ENCODE peak calls at places on chromosomes 7 and 10, in nine cellular contexts. One of them, this sample, is unnamed.

GRCh38 chr7:66315192-66315591 is 110.1 kb downstream of the TPST1 start:
- DNase-seq in GM12865: no peak
- DNase-seq in ureter: no peak
- DNase-seq in HFFc6: no peak
- DNase-seq in tibial artery: no peak
- DNase-seq in activated CD4-positive, alpha-beta T cell treated with anti-CD3 and anti-CD28 coated beads, Interleukin-2, amount 50 U/mL, for 1 hour: no peak
- DNase-seq in colonic mucosa: no peak
- DNase-seq in B cell: no peak
- DNase-seq in aorta: no peak
- DNase-seq in this sample: no peak

GRCh38 chr7:51621956-51622355 is 305.3 kb upstream of the COBL start:
- DNase-seq in activated CD4-positive, alpha-beta T cell treated with anti-CD3 and anti-CD28 coated beads, Interleukin-2, amount 50 U/mL, for 1 hour: no peak
- DNase-seq in tibial artery: no peak
- DNase-seq in HFFc6: no peak
- DNase-seq in B cell: no peak
- DNase-seq in colonic mucosa: no peak
- DNase-seq in aorta: no peak
- DNase-seq in GM12865: no peak
- DNase-seq in ureter: no peak
- DNase-seq in this sample: no peak

GRCh38 chr10:47255866-47256265 is 44.1 kb upstream of the GDF10 start:
- DNase-seq in ureter: no peak
- DNase-seq in HFFc6: no peak
- DNase-seq in colonic mucosa: no peak
- DNase-seq in tibial artery: no peak
- DNase-seq in B cell: no peak
- DNase-seq in GM12865: no peak
- DNase-seq in aorta: no peak
- DNase-seq in activated CD4-positive, alpha-beta T cell treated with anti-CD3 and anti-CD28 coated beads, Interleukin-2, amount 50 U/mL, for 1 hour: no peak
- DNase-seq in this sample: no peak

GRCh38 chr7:111953611-111954010 is 252.6 kb downstream of the DOCK4 start:
- DNase-seq in tibial artery: no peak
- DNase-seq in colonic mucosa: no peak
- DNase-seq in HFFc6: peak
- DNase-seq in B cell: no peak
- DNase-seq in ureter: no peak
- DNase-seq in GM12865: peak
- DNase-seq in activated CD4-positive, alpha-beta T cell treated with anti-CD3 and anti-CD28 coated beads, Interleukin-2, amount 50 U/mL, for 1 hour: no peak
- DNase-seq in aorta: no peak
- DNase-seq in this sample: no peak

GRCh38 chr7:139189357-139189756 is 41.7 kb upstream of the UBN2 start:
- DNase-seq in GM12865: no peak
- DNase-seq in tibial artery: no peak
- DNase-seq in aorta: no peak
- DNase-seq in B cell: no peak
- DNase-seq in activated CD4-positive, alpha-beta T cell treated with anti-CD3 and anti-CD28 coated beads, Interleukin-2, amount 50 U/mL, for 1 hour: no peak
- DNase-seq in colonic mucosa: no peak
- DNase-seq in HFFc6: no peak
- DNase-seq in ureter: no peak
- DNase-seq in this sample: no peak

GRCh38 chr10:94279835-94280709 is 82.7 kb downstream of the NOC3L start:
- DNase-seq in GM12865: peak
- DNase-seq in B cell: peak
- DNase-seq in tibial artery: no peak
- DNase-seq in HFFc6: peak
- DNase-seq in ureter: peak
- DNase-seq in colonic mucosa: peak
- DNase-seq in activated CD4-positive, alpha-beta T cell treated with anti-CD3 and anti-CD28 coated beads, Interleukin-2, amount 50 U/mL, for 1 hour: peak
- DNase-seq in aorta: peak
- DNase-seq in this sample: no peak

GRCh38 chr7:69605070-69605469 is 6.8 kb downstream of the AUTS2 start:
- DNase-seq in GM12865: no peak
- DNase-seq in ureter: no peak
- DNase-seq in activated CD4-positive, alpha-beta T cell treated with anti-CD3 and anti-CD28 coated beads, Interleukin-2, amount 50 U/mL, for 1 hour: no peak
- DNase-seq in aorta: no peak
- DNase-seq in tibial artery: no peak
- DNase-seq in colonic mucosa: no peak
- DNase-seq in HFFc6: no peak
- DNase-seq in B cell: no peak
- DNase-seq in this sample: no peak

GRCh38 chr10:26781797-26782196 is 79.0 kb downstream of the ABI1 start:
- DNase-seq in tibial artery: no peak
- DNase-seq in HFFc6: peak
- DNase-seq in colonic mucosa: no peak
- DNase-seq in B cell: no peak
- DNase-seq in activated CD4-positive, alpha-beta T cell treated with anti-CD3 and anti-CD28 coated beads, Interleukin-2, amount 50 U/mL, for 1 hour: no peak
- DNase-seq in ureter: no peak
- DNase-seq in GM12865: no peak
- DNase-seq in aorta: no peak
- DNase-seq in this sample: no peak

GRCh38 chr10:5818894-5819293 is 5.7 kb upstream of the GDI2 start:
- DNase-seq in HFFc6: no peak
- DNase-seq in GM12865: peak
- DNase-seq in tibial artery: no peak
- DNase-seq in ureter: no peak
- DNase-seq in aorta: peak
- DNase-seq in B cell: peak
- DNase-seq in activated CD4-positive, alpha-beta T cell treated with anti-CD3 and anti-CD28 coated beads, Interleukin-2, amount 50 U/mL, for 1 hour: no peak
- DNase-seq in colonic mucosa: no peak
- DNase-seq in this sample: no peak

GRCh38 chr10:14801693-14802092 is 27.0 kb upstream of the FAM107B start:
- DNase-seq in B cell: no peak
- DNase-seq in aorta: no peak
- DNase-seq in colonic mucosa: no peak
- DNase-seq in GM12865: no peak
- DNase-seq in activated CD4-positive, alpha-beta T cell treated with anti-CD3 and anti-CD28 coated beads, Interleukin-2, amount 50 U/mL, for 1 hour: no peak
- DNase-seq in HFFc6: no peak
- DNase-seq in tibial artery: no peak
- DNase-seq in ureter: no peak
- DNase-seq in this sample: no peak

GRCh38 chr7:98617051-98617959 is at the start of gene NPTX2:
- DNase-seq in B cell: no peak
- DNase-seq in ureter: no peak
- DNase-seq in colonic mucosa: peak
- DNase-seq in HFFc6: no peak
- DNase-seq in aorta: peak
- DNase-seq in activated CD4-positive, alpha-beta T cell treated with anti-CD3 and anti-CD28 coated beads, Interleukin-2, amount 50 U/mL, for 1 hour: no peak
- DNase-seq in tibial artery: peak
- DNase-seq in GM12865: no peak
- DNase-seq in this sample: no peak

GRCh38 chr10:133308431-133309110 is at the start of the genes TUBGCP2 and ZNF511:
- DNase-seq in B cell: peak
- DNase-seq in HFFc6: peak
- DNase-seq in aorta: peak
- DNase-seq in GM12865: peak
- DNase-seq in activated CD4-positive, alpha-beta T cell treated with anti-CD3 and anti-CD28 coated beads, Interleukin-2, amount 50 U/mL, for 1 hour: peak
- DNase-seq in colonic mucosa: peak
- DNase-seq in ureter: peak
- DNase-seq in tibial artery: peak
- DNase-seq in this sample: peak

GRCh38 chr7:15628876-15629275 is 57.6 kb downstream of the MEOX2 start:
- DNase-seq in tibial artery: no peak
- DNase-seq in B cell: no peak
- DNase-seq in aorta: no peak
- DNase-seq in colonic mucosa: no peak
- DNase-seq in GM12865: no peak
- DNase-seq in ureter: no peak
- DNase-seq in activated CD4-positive, alpha-beta T cell treated with anti-CD3 and anti-CD28 coated beads, Interleukin-2, amount 50 U/mL, for 1 hour: no peak
- DNase-seq in HFFc6: no peak
- DNase-seq in this sample: no peak

GRCh38 chr10:13712799-13713581 is 126.2 kb downstream of the PRPF18 start:
- DNase-seq in activated CD4-positive, alpha-beta T cell treated with anti-CD3 and anti-CD28 coated beads, Interleukin-2, amount 50 U/mL, for 1 hour: no peak
- DNase-seq in tibial artery: peak
- DNase-seq in ureter: peak
- DNase-seq in HFFc6: peak
- DNase-seq in aorta: peak
- DNase-seq in colonic mucosa: peak
- DNase-seq in GM12865: peak
- DNase-seq in B cell: peak
- DNase-seq in this sample: peak

GRCh38 chr7:131355917-131356777 is 28.5 kb downstream of the MKLN1 start:
- DNase-seq in HFFc6: no peak
- DNase-seq in ureter: no peak
- DNase-seq in GM12865: no peak
- DNase-seq in activated CD4-positive, alpha-beta T cell treated with anti-CD3 and anti-CD28 coated beads, Interleukin-2, amount 50 U/mL, for 1 hour: no peak
- DNase-seq in B cell: no peak
- DNase-seq in tibial artery: no peak
- DNase-seq in aorta: no peak
- DNase-seq in colonic mucosa: peak
- DNase-seq in this sample: no peak